ENCODE peak calls at places on chromosome 3, in nine cellular contexts. One of them, this sample, is unnamed.

GRCh38 chr3:151638555-151638954 is 95.2 kb upstream of the AADACL2 start:
- DNase-seq in ACHN: no peak
- DNase-seq in neuronal stem cell: no peak
- DNase-seq in stimulated activated CD4-positive, alpha-beta T cell treated with anti-CD3 and anti-CD28 coated beads, Interleukin-2, amount 100 ng/mL, for 48 hours: no peak
- DNase-seq in stimulated activated naive CD8-positive, alpha-beta T cell treated with anti-CD3 and anti-CD28 coated beads, Interleukin-15, amount 100 ng/mL, for 72 hours: no peak
- DNase-seq in pancreas: no peak
- DNase-seq in AG04450: no peak
- DNase-seq in hepatocyte: no peak
- DNase-seq in SJSA1: no peak
- DNase-seq in this sample: no peak

GRCh38 chr3:138457863-138458735 is 23.7 kb downstream of the ESYT3 start:
- DNase-seq in ACHN: no peak
- DNase-seq in neuronal stem cell: no peak
- DNase-seq in stimulated activated CD4-positive, alpha-beta T cell treated with anti-CD3 and anti-CD28 coated beads, Interleukin-2, amount 100 ng/mL, for 48 hours: no peak
- DNase-seq in stimulated activated naive CD8-positive, alpha-beta T cell treated with anti-CD3 and anti-CD28 coated beads, Interleukin-15, amount 100 ng/mL, for 72 hours: no peak
- DNase-seq in pancreas: no peak
- DNase-seq in AG04450: no peak
- DNase-seq in hepatocyte: no peak
- DNase-seq in SJSA1: no peak
- DNase-seq in this sample: no peak

GRCh38 chr3:60636846-60637245 is 614.4 kb downstream of the FHIT start:
- DNase-seq in ACHN: peak
- DNase-seq in neuronal stem cell: peak
- DNase-seq in stimulated activated CD4-positive, alpha-beta T cell treated with anti-CD3 and anti-CD28 coated beads, Interleukin-2, amount 100 ng/mL, for 48 hours: no peak
- DNase-seq in stimulated activated naive CD8-positive, alpha-beta T cell treated with anti-CD3 and anti-CD28 coated beads, Interleukin-15, amount 100 ng/mL, for 72 hours: no peak
- DNase-seq in pancreas: no peak
- DNase-seq in AG04450: no peak
- DNase-seq in hepatocyte: peak
- DNase-seq in SJSA1: no peak
- DNase-seq in this sample: no peak

GRCh38 chr3:183619624-183620274 is 15.7 kb upstream of the KLHL24 start:
- DNase-seq in ACHN: no peak
- DNase-seq in neuronal stem cell: no peak
- DNase-seq in stimulated activated CD4-positive, alpha-beta T cell treated with anti-CD3 and anti-CD28 coated beads, Interleukin-2, amount 100 ng/mL, for 48 hours: no peak
- DNase-seq in stimulated activated naive CD8-positive, alpha-beta T cell treated with anti-CD3 and anti-CD28 coated beads, Interleukin-15, amount 100 ng/mL, for 72 hours: no peak
- DNase-seq in pancreas: no peak
- DNase-seq in AG04450: no peak
- DNase-seq in hepatocyte: no peak
- DNase-seq in SJSA1: no peak
- DNase-seq in this sample: no peak

GRCh38 chr3:186254676-186255665 is 107.1 kb downstream of the DGKG start:
- DNase-seq in ACHN: no peak
- DNase-seq in neuronal stem cell: no peak
- DNase-seq in stimulated activated CD4-positive, alpha-beta T cell treated with anti-CD3 and anti-CD28 coated beads, Interleukin-2, amount 100 ng/mL, for 48 hours: peak
- DNase-seq in stimulated activated naive CD8-positive, alpha-beta T cell treated with anti-CD3 and anti-CD28 coated beads, Interleukin-15, amount 100 ng/mL, for 72 hours: peak
- DNase-seq in pancreas: no peak
- DNase-seq in AG04450: no peak
- DNase-seq in hepatocyte: no peak
- DNase-seq in SJSA1: no peak
- DNase-seq in this sample: peak

GRCh38 chr3:10285742-10286524 is 6.8 kb downstream of the GHRL start:
- DNase-seq in ACHN: no peak
- DNase-seq in neuronal stem cell: no peak
- DNase-seq in stimulated activated CD4-positive, alpha-beta T cell treated with anti-CD3 and anti-CD28 coated beads, Interleukin-2, amount 100 ng/mL, for 48 hours: no peak
- DNase-seq in stimulated activated naive CD8-positive, alpha-beta T cell treated with anti-CD3 and anti-CD28 coated beads, Interleukin-15, amount 100 ng/mL, for 72 hours: no peak
- DNase-seq in pancreas: peak
- DNase-seq in AG04450: no peak
- DNase-seq in hepatocyte: no peak
- DNase-seq in SJSA1: no peak
- DNase-seq in this sample: no peak

GRCh38 chr3:102092617-102093466 is 243.5 kb downstream of the NFKBIZ start:
- DNase-seq in ACHN: peak
- DNase-seq in neuronal stem cell: no peak
- DNase-seq in stimulated activated CD4-positive, alpha-beta T cell treated with anti-CD3 and anti-CD28 coated beads, Interleukin-2, amount 100 ng/mL, for 48 hours: no peak
- DNase-seq in stimulated activated naive CD8-positive, alpha-beta T cell treated with anti-CD3 and anti-CD28 coated beads, Interleukin-15, amount 100 ng/mL, for 72 hours: no peak
- DNase-seq in pancreas: no peak
- DNase-seq in AG04450: no peak
- DNase-seq in hepatocyte: no peak
- DNase-seq in SJSA1: no peak
- DNase-seq in this sample: no peak

GRCh38 chr3:183158552-183159006 is 4.0 kb downstream of the LAMP3 start:
- DNase-seq in ACHN: peak
- DNase-seq in neuronal stem cell: no peak
- DNase-seq in stimulated activated CD4-positive, alpha-beta T cell treated with anti-CD3 and anti-CD28 coated beads, Interleukin-2, amount 100 ng/mL, for 48 hours: peak
- DNase-seq in stimulated activated naive CD8-positive, alpha-beta T cell treated with anti-CD3 and anti-CD28 coated beads, Interleukin-15, amount 100 ng/mL, for 72 hours: peak
- DNase-seq in pancreas: no peak
- DNase-seq in AG04450: no peak
- DNase-seq in hepatocyte: no peak
- DNase-seq in SJSA1: peak
- DNase-seq in this sample: no peak

GRCh38 chr3:187082976-187083375 is 56.3 kb downstream of the RPL39L start:
- DNase-seq in ACHN: no peak
- DNase-seq in neuronal stem cell: no peak
- DNase-seq in stimulated activated CD4-positive, alpha-beta T cell treated with anti-CD3 and anti-CD28 coated beads, Interleukin-2, amount 100 ng/mL, for 48 hours: no peak
- DNase-seq in stimulated activated naive CD8-positive, alpha-beta T cell treated with anti-CD3 and anti-CD28 coated beads, Interleukin-15, amount 100 ng/mL, for 72 hours: no peak
- DNase-seq in pancreas: no peak
- DNase-seq in AG04450: no peak
- DNase-seq in hepatocyte: no peak
- DNase-seq in SJSA1: no peak
- DNase-seq in this sample: peak

GRCh38 chr3:167941234-167941995 is 154.3 kb downstream of the GOLIM4 start:
- DNase-seq in ACHN: no peak
- DNase-seq in neuronal stem cell: no peak
- DNase-seq in stimulated activated CD4-positive, alpha-beta T cell treated with anti-CD3 and anti-CD28 coated beads, Interleukin-2, amount 100 ng/mL, for 48 hours: no peak
- DNase-seq in stimulated activated naive CD8-positive, alpha-beta T cell treated with anti-CD3 and anti-CD28 coated beads, Interleukin-15, amount 100 ng/mL, for 72 hours: no peak
- DNase-seq in pancreas: no peak
- DNase-seq in AG04450: peak
- DNase-seq in hepatocyte: peak
- DNase-seq in SJSA1: peak
- DNase-seq in this sample: peak

GRCh38 chr3:178417736-178418135 is 118.5 kb upstream of the KCNMB2 start:
- DNase-seq in ACHN: no peak
- DNase-seq in neuronal stem cell: no peak
- DNase-seq in stimulated activated CD4-positive, alpha-beta T cell treated with anti-CD3 and anti-CD28 coated beads, Interleukin-2, amount 100 ng/mL, for 48 hours: no peak
- DNase-seq in stimulated activated naive CD8-positive, alpha-beta T cell treated with anti-CD3 and anti-CD28 coated beads, Interleukin-15, amount 100 ng/mL, for 72 hours: no peak
- DNase-seq in pancreas: no peak
- DNase-seq in AG04450: no peak
- DNase-seq in hepatocyte: no peak
- DNase-seq in SJSA1: no peak
- DNase-seq in this sample: no peak

GRCh38 chr3:185059766-185060165 is 93.1 kb downstream of the C3orf70 start:
- DNase-seq in ACHN: no peak
- DNase-seq in neuronal stem cell: no peak
- DNase-seq in stimulated activated CD4-positive, alpha-beta T cell treated with anti-CD3 and anti-CD28 coated beads, Interleukin-2, amount 100 ng/mL, for 48 hours: no peak
- DNase-seq in stimulated activated naive CD8-positive, alpha-beta T cell treated with anti-CD3 and anti-CD28 coated beads, Interleukin-15, amount 100 ng/mL, for 72 hours: no peak
- DNase-seq in pancreas: no peak
- DNase-seq in AG04450: no peak
- DNase-seq in hepatocyte: no peak
- DNase-seq in SJSA1: no peak
- DNase-seq in this sample: no peak

GRCh38 chr3:188150982-188151381 is 3.0 kb upstream of the LPP start:
- DNase-seq in ACHN: no peak
- DNase-seq in neuronal stem cell: no peak
- DNase-seq in stimulated activated CD4-positive, alpha-beta T cell treated with anti-CD3 and anti-CD28 coated beads, Interleukin-2, amount 100 ng/mL, for 48 hours: no peak
- DNase-seq in stimulated activated naive CD8-positive, alpha-beta T cell treated with anti-CD3 and anti-CD28 coated beads, Interleukin-15, amount 100 ng/mL, for 72 hours: no peak
- DNase-seq in pancreas: no peak
- DNase-seq in AG04450: no peak
- DNase-seq in hepatocyte: no peak
- DNase-seq in SJSA1: no peak
- DNase-seq in this sample: no peak

GRCh38 chr3:47612178-47612577 is 33.5 kb upstream of the CSPG5 start:
- DNase-seq in ACHN: peak
- DNase-seq in neuronal stem cell: no peak
- DNase-seq in stimulated activated CD4-positive, alpha-beta T cell treated with anti-CD3 and anti-CD28 coated beads, Interleukin-2, amount 100 ng/mL, for 48 hours: no peak
- DNase-seq in stimulated activated naive CD8-positive, alpha-beta T cell treated with anti-CD3 and anti-CD28 coated beads, Interleukin-15, amount 100 ng/mL, for 72 hours: no peak
- DNase-seq in pancreas: no peak
- DNase-seq in AG04450: peak
- DNase-seq in hepatocyte: no peak
- DNase-seq in SJSA1: peak
- DNase-seq in this sample: peak

GRCh38 chr3:72161870-72162617 is 377.1 kb upstream of the PROK2 start:
- DNase-seq in ACHN: peak
- DNase-seq in neuronal stem cell: no peak
- DNase-seq in stimulated activated CD4-positive, alpha-beta T cell treated with anti-CD3 and anti-CD28 coated beads, Interleukin-2, amount 100 ng/mL, for 48 hours: no peak
- DNase-seq in stimulated activated naive CD8-positive, alpha-beta T cell treated with anti-CD3 and anti-CD28 coated beads, Interleukin-15, amount 100 ng/mL, for 72 hours: no peak
- DNase-seq in pancreas: no peak
- DNase-seq in AG04450: no peak
- DNase-seq in hepatocyte: peak
- DNase-seq in SJSA1: no peak
- DNase-seq in this sample: no peak

GRCh38 chr3:105746226-105746996 is 122.4 kb downstream of the CBLB start:
- DNase-seq in ACHN: peak
- DNase-seq in neuronal stem cell: no peak
- DNase-seq in stimulated activated CD4-positive, alpha-beta T cell treated with anti-CD3 and anti-CD28 coated beads, Interleukin-2, amount 100 ng/mL, for 48 hours: no peak
- DNase-seq in stimulated activated naive CD8-positive, alpha-beta T cell treated with anti-CD3 and anti-CD28 coated beads, Interleukin-15, amount 100 ng/mL, for 72 hours: no peak
- DNase-seq in pancreas: no peak
- DNase-seq in AG04450: no peak
- DNase-seq in hepatocyte: peak
- DNase-seq in SJSA1: no peak
- DNase-seq in this sample: no peak

GRCh38 chr3:126300761-126301481 is 56.3 kb downstream of the KLF15 start:
- DNase-seq in ACHN: no peak
- DNase-seq in neuronal stem cell: no peak
- DNase-seq in stimulated activated CD4-positive, alpha-beta T cell treated with anti-CD3 and anti-CD28 coated beads, Interleukin-2, amount 100 ng/mL, for 48 hours: no peak
- DNase-seq in stimulated activated naive CD8-positive, alpha-beta T cell treated with anti-CD3 and anti-CD28 coated beads, Interleukin-15, amount 100 ng/mL, for 72 hours: no peak
- DNase-seq in pancreas: no peak
- DNase-seq in AG04450: no peak
- DNase-seq in hepatocyte: no peak
- DNase-seq in SJSA1: no peak
- DNase-seq in this sample: no peak

GRCh38 chr3:168647582-168647981 is 551.9 kb upstream of the GOLIM4 start:
- DNase-seq in ACHN: no peak
- DNase-seq in neuronal stem cell: no peak
- DNase-seq in stimulated activated CD4-positive, alpha-beta T cell treated with anti-CD3 and anti-CD28 coated beads, Interleukin-2, amount 100 ng/mL, for 48 hours: no peak
- DNase-seq in stimulated activated naive CD8-positive, alpha-beta T cell treated with anti-CD3 and anti-CD28 coated beads, Interleukin-15, amount 100 ng/mL, for 72 hours: no peak
- DNase-seq in pancreas: no peak
- DNase-seq in AG04450: peak
- DNase-seq in hepatocyte: no peak
- DNase-seq in SJSA1: no peak
- DNase-seq in this sample: no peak

GRCh38 chr3:79140718-79141117 is 627.1 kb downstream of the ROBO1 start:
- DNase-seq in ACHN: no peak
- DNase-seq in neuronal stem cell: no peak
- DNase-seq in stimulated activated CD4-positive, alpha-beta T cell treated with anti-CD3 and anti-CD28 coated beads, Interleukin-2, amount 100 ng/mL, for 48 hours: no peak
- DNase-seq in stimulated activated naive CD8-positive, alpha-beta T cell treated with anti-CD3 and anti-CD28 coated beads, Interleukin-15, amount 100 ng/mL, for 72 hours: no peak
- DNase-seq in pancreas: no peak
- DNase-seq in AG04450: peak
- DNase-seq in hepatocyte: no peak
- DNase-seq in SJSA1: peak
- DNase-seq in this sample: no peak

GRCh38 chr3:58631742-58632141 is 34.8 kb downstream of the FAM3D start:
- DNase-seq in ACHN: no peak
- DNase-seq in neuronal stem cell: no peak
- DNase-seq in stimulated activated CD4-positive, alpha-beta T cell treated with anti-CD3 and anti-CD28 coated beads, Interleukin-2, amount 100 ng/mL, for 48 hours: no peak
- DNase-seq in stimulated activated naive CD8-positive, alpha-beta T cell treated with anti-CD3 and anti-CD28 coated beads, Interleukin-15, amount 100 ng/mL, for 72 hours: no peak
- DNase-seq in pancreas: no peak
- DNase-seq in AG04450: no peak
- DNase-seq in hepatocyte: no peak
- DNase-seq in SJSA1: no peak
- DNase-seq in this sample: no peak

GRCh38 chr3:40211579-40211978 is 97.9 kb upstream of the EIF1B start:
- DNase-seq in ACHN: no peak
- DNase-seq in neuronal stem cell: no peak
- DNase-seq in stimulated activated CD4-positive, alpha-beta T cell treated with anti-CD3 and anti-CD28 coated beads, Interleukin-2, amount 100 ng/mL, for 48 hours: no peak
- DNase-seq in stimulated activated naive CD8-positive, alpha-beta T cell treated with anti-CD3 and anti-CD28 coated beads, Interleukin-15, amount 100 ng/mL, for 72 hours: no peak
- DNase-seq in pancreas: no peak
- DNase-seq in AG04450: no peak
- DNase-seq in hepatocyte: no peak
- DNase-seq in SJSA1: no peak
- DNase-seq in this sample: no peak

GRCh38 chr3:87771338-87772059 is 287.3 kb downstream of the CGGBP1 start:
- DNase-seq in ACHN: peak
- DNase-seq in neuronal stem cell: no peak
- DNase-seq in stimulated activated CD4-positive, alpha-beta T cell treated with anti-CD3 and anti-CD28 coated beads, Interleukin-2, amount 100 ng/mL, for 48 hours: no peak
- DNase-seq in stimulated activated naive CD8-positive, alpha-beta T cell treated with anti-CD3 and anti-CD28 coated beads, Interleukin-15, amount 100 ng/mL, for 72 hours: peak
- DNase-seq in pancreas: no peak
- DNase-seq in AG04450: no peak
- DNase-seq in hepatocyte: peak
- DNase-seq in SJSA1: no peak
- DNase-seq in this sample: peak

GRCh38 chr3:4983739-4984510 is 4.7 kb downstream of the BHLHE40 start:
- DNase-seq in ACHN: peak
- DNase-seq in neuronal stem cell: no peak
- DNase-seq in stimulated activated CD4-positive, alpha-beta T cell treated with anti-CD3 and anti-CD28 coated beads, Interleukin-2, amount 100 ng/mL, for 48 hours: peak
- DNase-seq in stimulated activated naive CD8-positive, alpha-beta T cell treated with anti-CD3 and anti-CD28 coated beads, Interleukin-15, amount 100 ng/mL, for 72 hours: peak
- DNase-seq in pancreas: no peak
- DNase-seq in AG04450: peak
- DNase-seq in hepatocyte: peak
- DNase-seq in SJSA1: peak
- DNase-seq in this sample: peak

GRCh38 chr3:49357466-49358216 is 512 bp downstream of the GPX1 start:
- DNase-seq in ACHN: peak
- DNase-seq in neuronal stem cell: peak
- DNase-seq in stimulated activated CD4-positive, alpha-beta T cell treated with anti-CD3 and anti-CD28 coated beads, Interleukin-2, amount 100 ng/mL, for 48 hours: peak
- DNase-seq in stimulated activated naive CD8-positive, alpha-beta T cell treated with anti-CD3 and anti-CD28 coated beads, Interleukin-15, amount 100 ng/mL, for 72 hours: peak
- DNase-seq in pancreas: peak
- DNase-seq in AG04450: peak
- DNase-seq in hepatocyte: peak
- DNase-seq in SJSA1: peak
- DNase-seq in this sample: no peak

GRCh38 chr3:127066635-127067034 is 83.7 kb downstream of the PLXNA1 start:
- DNase-seq in ACHN: no peak
- DNase-seq in neuronal stem cell: no peak
- DNase-seq in stimulated activated CD4-positive, alpha-beta T cell treated with anti-CD3 and anti-CD28 coated beads, Interleukin-2, amount 100 ng/mL, for 48 hours: no peak
- DNase-seq in stimulated activated naive CD8-positive, alpha-beta T cell treated with anti-CD3 and anti-CD28 coated beads, Interleukin-15, amount 100 ng/mL, for 72 hours: no peak
- DNase-seq in pancreas: no peak
- DNase-seq in AG04450: no peak
- DNase-seq in hepatocyte: no peak
- DNase-seq in SJSA1: no peak
- DNase-seq in this sample: no peak

GRCh38 chr3:181712190-181712504 is 422 bp downstream of the SOX2 start:
- DNase-seq in ACHN: no peak
- DNase-seq in neuronal stem cell: no peak
- DNase-seq in stimulated activated CD4-positive, alpha-beta T cell treated with anti-CD3 and anti-CD28 coated beads, Interleukin-2, amount 100 ng/mL, for 48 hours: no peak
- DNase-seq in stimulated activated naive CD8-positive, alpha-beta T cell treated with anti-CD3 and anti-CD28 coated beads, Interleukin-15, amount 100 ng/mL, for 72 hours: no peak
- DNase-seq in pancreas: no peak
- DNase-seq in AG04450: no peak
- DNase-seq in hepatocyte: no peak
- DNase-seq in SJSA1: no peak
- DNase-seq in this sample: no peak

GRCh38 chr3:26712211-26713026 is 89.8 kb downstream of the LRRC3B start:
- DNase-seq in ACHN: peak
- DNase-seq in neuronal stem cell: peak
- DNase-seq in stimulated activated CD4-positive, alpha-beta T cell treated with anti-CD3 and anti-CD28 coated beads, Interleukin-2, amount 100 ng/mL, for 48 hours: no peak
- DNase-seq in stimulated activated naive CD8-positive, alpha-beta T cell treated with anti-CD3 and anti-CD28 coated beads, Interleukin-15, amount 100 ng/mL, for 72 hours: no peak
- DNase-seq in pancreas: peak
- DNase-seq in AG04450: no peak
- DNase-seq in hepatocyte: peak
- DNase-seq in SJSA1: peak
- DNase-seq in this sample: peak

GRCh38 chr3:121979734-121980449 is 42.2 kb downstream of the ILDR1 start:
- DNase-seq in ACHN: no peak
- DNase-seq in neuronal stem cell: no peak
- DNase-seq in stimulated activated CD4-positive, alpha-beta T cell treated with anti-CD3 and anti-CD28 coated beads, Interleukin-2, amount 100 ng/mL, for 48 hours: no peak
- DNase-seq in stimulated activated naive CD8-positive, alpha-beta T cell treated with anti-CD3 and anti-CD28 coated beads, Interleukin-15, amount 100 ng/mL, for 72 hours: no peak
- DNase-seq in pancreas: no peak
- DNase-seq in AG04450: no peak
- DNase-seq in hepatocyte: no peak
- DNase-seq in SJSA1: no peak
- DNase-seq in this sample: no peak